ENCODE peak calls at places on chromosomes 13 and 19, in six cellular contexts. Q is effector memory CD4-positive, alpha-beta T cell; D is NT2/D1; J is trophoblast cell; H is spleen; Y is IMR-90. P is an unnamed sample.

GRCh38 chr19:38375098-38375493 is 725 bp downstream of the PSMD8 start:
- DNase-seq in Q (no peak), D (no peak), J (no peak), H (no peak), Y (peak; percentile 11), P (no peak)

GRCh38 chr13:80141114-80141849 is 199.6 kb downstream of the SPRY2 start:
- DNase-seq in Q (no peak), D (no peak), J (no peak), H (no peak), Y (peak; percentile 78), P (no peak)

GRCh38 chr13:47289578-47289977 is 392.7 kb upstream of the HTR2A start:
- DNase-seq in Q (no peak), D (no peak), J (no peak), H (no peak), Y (no peak), P (no peak)

GRCh38 chr13:93480553-93481106 is 254.0 kb downstream of the GPC6 start:
- DNase-seq in Q (no peak), D (no peak), J (no peak), H (no peak), Y (no peak), P (no peak)

GRCh38 chr19:3056454-3057016 is 5.8 kb downstream of the TLE5 start:
- DNase-seq in Q (no peak), D (no peak), J (peak; percentile 86), H (no peak), Y (no peak), P (no peak)

GRCh38 chr13:85724554-85725432 is 74.4 kb downstream of the SLITRK6 start:
- DNase-seq in Q (no peak), D (no peak), J (no peak), H (no peak), Y (peak; percentile 68), P (no peak)

GRCh38 chr19:52188822-52189744 is 769 bp upstream of the PPP2R1A start:
- DNase-seq in Q (no peak), D (no peak), J (peak; percentile 38), H (peak; percentile 100), Y (no peak), P (peak; percentile 92)

GRCh38 chr19:55370305-55370988 is at the start of gene IL11:
- DNase-seq in Q (no peak), D (no peak), J (no peak), H (no peak), Y (peak; percentile 78), P (no peak)

GRCh38 chr19:35176183-35176570 is 21.6 kb downstream of the FXYD5 start:
- DNase-seq in Q (no peak), D (no peak), J (no peak), H (no peak), Y (no peak), P (no peak)

GRCh38 chr13:99018418-99019180 is 40.7 kb upstream of the DOCK9 start:
- DNase-seq in Q (no peak), D (no peak), J (no peak), H (no peak), Y (peak; percentile 68), P (no peak)

GRCh38 chr13:73138276-73138950 is 79.6 kb downstream of the KLF5 start:
- DNase-seq in Q (no peak), D (no peak), J (peak; percentile 66), H (no peak), Y (peak; percentile 76), P (no peak)

GRCh38 chr19:1968279-1969175 is 27.6 kb downstream of the CSNK1G2 start:
- DNase-seq in Q (no peak), D (no peak), J (no peak), H (no peak), Y (no peak), P (no peak)

DNA sequence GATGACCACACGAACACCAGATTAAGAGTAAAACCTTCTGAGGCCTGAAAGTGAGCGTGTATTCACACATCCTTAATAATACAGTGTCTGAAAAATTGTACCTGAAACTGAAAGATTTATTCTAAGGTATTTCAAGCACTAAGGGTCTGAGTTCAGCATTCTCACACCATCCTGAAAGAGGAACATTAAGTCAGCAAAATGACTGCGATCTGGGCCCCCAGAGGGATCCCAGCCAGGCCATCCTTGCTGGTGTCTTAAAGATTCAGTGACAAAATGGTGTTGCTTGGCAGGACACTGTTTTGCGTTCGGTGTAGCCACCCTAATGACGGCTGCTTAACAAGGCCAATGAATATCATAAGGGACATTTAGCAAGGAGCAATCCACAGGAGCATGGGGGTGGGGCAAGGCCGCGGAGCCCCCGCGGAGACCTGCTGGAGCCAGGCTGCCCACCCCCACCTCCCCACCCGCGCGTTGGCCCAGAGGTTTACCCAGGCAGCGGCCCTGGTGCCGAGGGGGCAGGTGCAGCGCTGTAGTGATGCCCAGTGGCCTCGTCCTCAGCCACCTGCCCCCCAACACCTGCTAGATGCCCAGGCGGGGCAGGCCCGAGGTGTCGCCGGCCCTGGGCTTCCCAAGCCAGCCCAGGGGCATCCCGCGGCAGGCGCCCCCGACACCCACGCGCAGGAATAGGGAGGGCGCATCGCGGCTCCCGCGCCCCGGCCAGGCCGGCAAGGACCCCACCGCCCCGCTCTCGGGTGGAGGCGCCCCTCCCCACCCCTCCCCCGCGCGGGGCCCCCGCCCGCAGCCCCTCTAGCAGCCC is 742 bp downstream of the NALCN start:
- DNase-seq in Q (no peak), D (no peak), J (no peak), H (no peak), Y (no peak), P (peak; percentile 54)
- H3K4me3 ChIP-seq in Q (no peak overlapping the region), D (peak overlapping the region; percentile 30), J (peak overlapping the region; percentile 83), H (peak overlapping the region; percentile 60), Y (peak overlapping the region; percentile 65), P (peak overlapping the region; percentile 66)

DNA sequence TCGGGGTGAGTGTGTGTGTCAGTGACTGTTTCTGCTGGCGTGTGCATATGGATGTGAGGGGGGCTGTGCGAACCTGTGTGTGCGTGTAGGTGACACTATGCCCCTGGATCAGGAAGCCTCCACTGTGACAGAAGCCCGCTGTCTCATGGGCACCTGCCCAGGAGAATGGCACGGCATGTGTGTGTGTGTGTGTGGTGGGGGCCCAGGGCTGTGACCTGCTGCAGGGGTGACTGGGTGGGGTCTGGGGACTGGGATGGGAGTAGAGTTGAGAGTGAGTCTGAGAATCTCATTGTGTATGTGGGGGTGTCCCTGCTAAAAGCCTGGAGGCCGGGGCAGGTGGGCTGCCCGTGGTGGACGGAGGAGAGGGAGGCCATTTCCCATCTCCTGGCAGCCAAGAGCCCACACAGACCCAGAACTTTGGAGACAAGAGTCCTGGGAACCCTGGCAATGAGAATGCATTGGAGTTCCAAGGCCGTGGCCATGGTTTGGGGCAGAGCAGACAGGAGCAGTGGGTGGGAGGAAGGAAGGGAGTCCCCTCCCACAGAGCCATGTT is 6.4 kb upstream of the TPM4 start:
- DNase-seq in Q (no peak), D (no peak), J (no peak), H (peak; percentile 83), Y (no peak), P (no peak)
- H3K4me3 ChIP-seq in Q (peak overlapping the region; percentile 30), D (no peak overlapping the region), J (no peak overlapping the region), H (peak overlapping the region; percentile 70), Y (no peak overlapping the region), P (no peak overlapping the region)

GRCh38 chr19:13206581-13206980 is 56.4 kb downstream of the IER2 start:
- DNase-seq in Q (no peak), D (no peak), J (no peak), H (no peak), Y (no peak), P (no peak)
- H3K4me3 ChIP-seq in Q (no peak overlapping the region), D (no peak overlapping the region), J (no peak overlapping the region), H (peak overlapping the region; percentile 76), Y (no peak overlapping the region), P (no peak overlapping the region)

GRCh38 chr13:75180805-75181455 is 301.0 kb downstream of the TBC1D4 start:
- DNase-seq in Q (no peak), D (no peak), J (no peak), H (no peak), Y (peak; percentile 50), P (no peak)

GRCh38 chr13:75173457-75174356 is 308.3 kb downstream of the TBC1D4 start:
- DNase-seq in Q (no peak), D (no peak), J (no peak), H (no peak), Y (no peak), P (no peak)

GRCh38 chr13:75178436-75178835 is 303.5 kb downstream of the TBC1D4 start:
- DNase-seq in Q (no peak), D (no peak), J (no peak), H (no peak), Y (no peak), P (no peak)

GRCh38 chr13:75170321-75170720 is 311.6 kb downstream of the TBC1D4 start:
- DNase-seq in Q (no peak), D (no peak), J (no peak), H (no peak), Y (no peak), P (no peak)

GRCh38 chr13:75175575-75175974 is 306.4 kb downstream of the TBC1D4 start:
- DNase-seq in Q (no peak), D (no peak), J (no peak), H (no peak), Y (peak; percentile 20), P (no peak)
- H3K4me3 ChIP-seq in Q (no peak overlapping the region), D (no peak overlapping the region), J (no peak overlapping the region), H (no peak overlapping the region), Y (no peak overlapping the region), P (no peak overlapping the region)

DNA sequence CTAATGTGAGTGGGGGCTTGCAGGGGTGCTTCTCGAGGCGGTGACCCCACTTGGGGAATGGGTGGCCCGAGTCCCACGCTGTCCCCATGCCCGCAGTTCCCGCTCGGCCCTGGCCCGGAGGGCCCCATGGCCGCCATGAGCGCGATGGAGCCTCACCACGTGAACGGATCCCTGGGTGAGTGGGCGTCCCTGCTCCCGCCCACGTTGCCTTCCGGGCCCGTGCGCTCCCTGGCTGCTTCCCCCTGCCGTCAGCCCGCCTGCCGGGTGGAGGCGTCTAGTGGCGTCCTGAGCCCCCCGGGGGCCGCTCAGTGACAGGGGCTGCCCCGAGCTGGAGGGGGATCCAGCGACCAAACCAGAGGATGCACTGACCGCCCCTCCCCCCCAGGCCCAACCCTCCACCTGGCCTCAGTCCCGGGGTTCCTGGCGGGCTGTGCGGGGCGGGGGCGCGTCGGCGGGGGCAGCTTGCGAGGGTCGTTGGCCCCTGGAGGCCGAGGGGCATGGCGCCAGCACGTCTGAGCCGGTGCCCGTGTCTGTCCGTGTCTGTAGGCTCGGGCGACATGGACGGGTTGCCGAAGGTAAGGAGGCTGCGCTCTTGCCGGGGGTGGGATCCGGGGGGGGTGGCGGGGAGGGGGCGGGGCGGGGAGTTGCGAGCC is 4.8 kb downstream of the ISYNA1 start:
- DNase-seq in Q (no peak), D (no peak), J (no peak), H (peak; percentile 92), Y (no peak), P (peak; percentile 73)
- H3K4me3 ChIP-seq in Q (peak overlapping the region; percentile 47), D (peak overlapping the region; percentile 62), J (peak overlapping the region; percentile 72), H (peak overlapping the region; percentile 73), Y (peak overlapping the region; percentile 37), P (peak overlapping the region; percentile 68)

P was measured in H1.